ENCODE peak calls at places on chromosomes 11 and 22, in five cellular contexts. H is adrenal gland; Z is stimulated activated CD8-positive, alpha-beta memory T cell treated with anti-CD3 and anti-CD28 coated beads, Interleukin-12 subunit alpha, Interleukin-12 subunit beta, amount 100 ng/mL, for 4 hours; B is activated naive CD4-positive, alpha-beta T cell; A is activated CD4-positive, alpha-beta T cell treated with anti-CD3 and anti-CD28 coated beads, Interleukin-2, amount 50 U/mL, for 1 hour. M is an unnamed sample.

GRCh38 chr22:17258015-17258827 is 39.0 kb upstream of the ADA2 start:
- DNase-seq in H (peak; percentile 59), Z (peak; percentile 4), B (no peak), A (peak; percentile 24), M (no peak)

GRCh38 chr22:27174970-27175369 is 517.6 kb downstream of the MIAT start:
- DNase-seq in H (no peak), Z (no peak), B (no peak), A (no peak), M (no peak)

GRCh38 chr11:77669848-77670511 is 32.4 kb upstream of the CLNS1A start:
- DNase-seq in H (peak; percentile 42), Z (no peak), B (no peak), A (no peak), M (no peak)

GRCh38 chr22:50545522-50546325 is at the start of gene KLHDC7B:
- DNase-seq in H (no peak), Z (no peak), B (no peak), A (no peak), M (no peak)

GRCh38 chr11:104968856-104969776 is 742 bp upstream of the CASP4 start:
- DNase-seq in H (peak; percentile 44), Z (no peak), B (no peak), A (no peak), M (peak; percentile 15)

GRCh38 chr11:1863352-1864215 is 10.7 kb downstream of the LSP1 start:
- DNase-seq in H (peak; percentile 98), Z (no peak), B (no peak), A (no peak), M (peak; percentile 20)

GRCh38 chr22:35524966-35525686 is 15.5 kb upstream of the RASD2 start:
- DNase-seq in H (no peak), Z (no peak), B (no peak), A (no peak), M (no peak)

GRCh38 chr11:1837171-1838076 is 1.4 kb upstream of the TNNI2 start:
- DNase-seq in H (peak; percentile 77), Z (peak; percentile 69), B (peak; percentile 55), A (peak; percentile 77), M (peak; percentile 19)

GRCh38 chr22:21098099-21098671 is 52.4 kb downstream of the LRRC74B start:
- DNase-seq in H (no peak), Z (no peak), B (no peak), A (no peak), M (no peak)

GRCh38 chr11:34997872-34998548 is 81.6 kb downstream of the PDHX start:
- DNase-seq in H (no peak), Z (no peak), B (no peak), A (no peak), M (peak; percentile 61)

GRCh38 chr11:28833670-28834069 is 725.5 kb downstream of the METTL15 start:
- DNase-seq in H (no peak), Z (no peak), B (no peak), A (no peak), M (peak; percentile 98)

GRCh38 chr22:31400023-31400397 is 606 bp downstream of the DRG1 start:
- DNase-seq in H (no peak), Z (no peak), B (no peak), A (no peak), M (no peak)

GRCh38 chr11:38547464-38547863 is 1949.4 kb upstream of the RAG2 start:
- DNase-seq in H (no peak), Z (no peak), B (no peak), A (no peak), M (no peak)

GRCh38 chr11:68709064-68709463 is 24.7 kb downstream of the GAL start:
- DNase-seq in H (no peak), Z (no peak), B (no peak), A (no peak), M (no peak)

GRCh38 chr11:113176971-113177370 is 137.4 kb upstream of the TTC12 start:
- DNase-seq in H (no peak), Z (no peak), B (no peak), A (no peak), M (no peak)

M was measured in SW 1271.